ENCODE peak calls at places on chromosomes 2 and 18, in eight cellular contexts. K is mammary epithelial cell, P is SJSA1, V is hepatocyte, C is heart right ventricle, E is OCI-LY7, U is K562, Z is breast epithelium. X is an unnamed sample. For H3K36me3 and H3K4me1, the result is how much of the 10 kb centered on the place peaks cover.

GRCh38 chr2:205665791-205666190 is 16.5 kb upstream of the NRP2 start:
- DNase-seq in K (no peak), P (no peak), V (no peak), C (no peak), E (no peak), U (no peak), Z (no peak), X (no peak)

GRCh38 chr2:220899492-220899891 is 672.6 kb downstream of the EPHA4 start:
- DNase-seq in K (no peak), P (no peak), V (no peak), C (no peak), E (no peak), U (no peak), Z (no peak), X (no peak)

GRCh38 chr2:95382686-95383634 is 19.5 kb upstream of the FAHD2A start:
- DNase-seq in K (no peak), P (peak), V (no peak), C (no peak), E (no peak), U (no peak), Z (no peak), X (no peak)

GRCh38 chr2:120844098-120844738 is 108.5 kb downstream of the GLI2 start:
- DNase-seq in K (peak), P (no peak), V (no peak), C (no peak), E (no peak), U (no peak), Z (no peak), X (no peak)

GRCh38 chr2:132974477-132975050 is 304.6 kb upstream of the LYPD1 start:
- DNase-seq in K (no peak), P (no peak), V (no peak), C (no peak), E (no peak), U (no peak), Z (no peak), X (no peak)

GRCh38 chr2:226478121-226478809 is 321.4 kb downstream of the IRS1 start:
- DNase-seq in K (peak), P (peak), V (peak), C (no peak), E (no peak), U (no peak), Z (peak), X (peak)

GRCh38 chr2:70906439-70907018 is 29.2 kb upstream of the ATP6V1B1 start:
- DNase-seq in K (no peak), P (no peak), V (peak), C (no peak), E (no peak), U (no peak), Z (no peak), X (no peak)

GRCh38 chr2:148989882-148990493 is 48.5 kb upstream of the LYPD6B start:
- DNase-seq in K (peak), P (no peak), V (peak), C (no peak), E (peak), U (peak), Z (peak), X (peak)

GRCh38 chr2:14633031-14633430 is 514 bp downstream of the LRATD1 start:
- DNase-seq in K (peak), P (no peak), V (peak), C (no peak), E (no peak), U (no peak), Z (no peak), X (no peak)

GRCh38 chr2:88472811-88473210 is 20.3 kb upstream of the FOXI3 start:
- DNase-seq in K (no peak), P (no peak), V (no peak), C (no peak), E (no peak), U (no peak), Z (no peak), X (no peak)

GRCh38 chr2:173264603-173265366 is 89.9 kb upstream of the CDCA7 start:
- DNase-seq in K (no peak), P (no peak), V (no peak), C (no peak), E (peak), U (no peak), Z (no peak), X (no peak)

GRCh38 chr18:23684515-23685197 is 4.6 kb upstream of the LAMA3 start:
- DNase-seq in K (no peak), P (no peak), V (no peak), C (no peak), E (no peak), U (no peak), Z (no peak), X (no peak)

GRCh38 chr2:168528469-168528868 is 72.4 kb downstream of the CERS6 start:
- DNase-seq in K (no peak), P (no peak), V (no peak), C (no peak), E (no peak), U (no peak), Z (no peak), X (no peak)

GRCh38 chr2:1854747-1855146 is 110.4 kb upstream of the PXDN start:
- DNase-seq in K (peak), P (no peak), V (peak), C (no peak), E (no peak), U (peak), Z (no peak), X (no peak)

GRCh38 chr18:34956663-34957062 is 84.5 kb upstream of the MAPRE2 start:
- DNase-seq in K (no peak), P (no peak), V (no peak), C (no peak), E (no peak), U (no peak), Z (no peak), X (no peak)

GRCh38 chr18:44731160-44731865 is 50.6 kb downstream of the SETBP1 start:
- DNase-seq in K (no peak), P (no peak), V (no peak), C (no peak), E (peak), U (no peak), Z (no peak), X (no peak)

GRCh38 chr2:65366595-65367125 is 65.7 kb downstream of the SPRED2 start:
- DNase-seq in K (peak), P (peak), V (peak), C (no peak), E (peak), U (peak), Z (no peak), X (no peak)

GRCh38 chr18:3048121-3048520 is 35.2 kb upstream of the LPIN2 start:
- DNase-seq in K (no peak), P (no peak), V (no peak), C (no peak), E (no peak), U (no peak), Z (no peak), X (no peak)

GRCh38 chr2:189312211-189312610 is 129.1 kb upstream of the WDR75 start:
- DNase-seq in K (no peak), P (no peak), V (no peak), C (no peak), E (no peak), U (no peak), Z (no peak), X (no peak)

GRCh38 chr2:52269696-52270485 is 1238.0 kb upstream of the NRXN1 start:
- DNase-seq in K (peak), P (no peak), V (no peak), C (no peak), E (no peak), U (no peak), Z (no peak), X (no peak)

GRCh38 chr2:112579280-112579679 is 5.1 kb upstream of the CHCHD5 start:
- DNase-seq in K (peak), P (no peak), V (no peak), C (no peak), E (no peak), U (no peak), Z (no peak), X (no peak)

GRCh38 chr2:54986266-54986665 is 64.0 kb downstream of the RTN4 start:
- DNase-seq in K (no peak), P (no peak), V (no peak), C (no peak), E (no peak), U (no peak), Z (no peak), X (no peak)

GRCh38 chr2:18117592-18117991 is 239.1 kb downstream of the KCNS3 start:
- DNase-seq in K (peak), P (peak), V (peak), C (peak), E (peak), U (no peak), Z (no peak), X (no peak)

GRCh38 chr18:35203001-35203553 is 37.8 kb upstream of the ZNF397 start:
- DNase-seq in K (no peak), P (no peak), V (no peak), C (no peak), E (no peak), U (no peak), Z (no peak), X (no peak)

GRCh38 chr2:64915510-64915900 is 73.7 kb upstream of the SLC1A4 start:
- DNase-seq in K (no peak), P (no peak), V (no peak), C (no peak), E (peak), U (no peak), Z (no peak), X (no peak)

GRCh38 chr18:70289351-70290330 is 796 bp downstream of the SOCS6 start:
- DNase-seq in K (peak), P (no peak), V (peak), C (peak), E (no peak), U (peak), Z (no peak), X (no peak)

GRCh38 chr2:232885264-232885961 is 15.3 kb downstream of the SNORC start:
- DNase-seq in K (no peak), P (no peak), V (no peak), C (peak), E (no peak), U (no peak), Z (no peak), X (peak)

GRCh38 chr2:231017250-231017636 is 20.1 kb upstream of the C2orf72 start:
- DNase-seq in K (no peak), P (no peak), V (no peak), C (no peak), E (no peak), U (no peak), Z (no peak), X (no peak)

GRCh38 chr2:106030287-106031268 is 163.5 kb downstream of the UXS1 start:
- DNase-seq in K (no peak), P (no peak), V (peak), C (peak), E (no peak), U (no peak), Z (peak), X (no peak)

GRCh38 chr2:98396745-98397355 is 47.8 kb upstream of the INPP4A start:
- DNase-seq in K (no peak), P (no peak), V (no peak), C (no peak), E (no peak), U (no peak), Z (no peak), X (no peak)

GRCh38 chr2:72883356-72883962 is 3.7 kb upstream of the SPR start:
- DNase-seq in K (no peak), P (no peak), V (peak), C (peak), E (peak), U (no peak), Z (no peak), X (no peak)

GRCh38 chr2:54310314-54310713 is 54.3 kb upstream of the TSPYL6 start:
- DNase-seq in K (no peak), P (no peak), V (no peak), C (no peak), E (no peak), U (no peak), Z (no peak), X (no peak)

GRCh38 chr2:195709901-195710300 is 52.9 kb downstream of the SLC39A10 start:
- DNase-seq in K (no peak), P (no peak), V (no peak), C (no peak), E (no peak), U (no peak), Z (no peak), X (no peak)
- H3K36me3 ChIP-seq in K (under half), P (under half), V (under half), C (under half), E (under half), U (under half), Z (under half), X (under half)

GRCh38 chr2:154697422-154698237 is 865 bp upstream of the KCNJ3 start:
- DNase-seq in K (no peak), P (no peak), V (peak), C (peak), E (no peak), U (no peak), Z (no peak), X (no peak)

GRCh38 chr2:154693941-154694340 is 4.6 kb upstream of the KCNJ3 start:
- DNase-seq in K (no peak), P (no peak), V (no peak), C (peak), E (no peak), U (no peak), Z (no peak), X (no peak)

GRCh38 chr2:154696771-154697170 is 1.7 kb upstream of the KCNJ3 start:
- DNase-seq in K (no peak), P (no peak), V (no peak), C (no peak), E (no peak), U (no peak), Z (no peak), X (no peak)

GRCh38 chr2:154692927-154693326 is 5.6 kb upstream of the KCNJ3 start:
- DNase-seq in K (peak), P (no peak), V (peak), C (no peak), E (no peak), U (no peak), Z (no peak), X (no peak)

DNA sequence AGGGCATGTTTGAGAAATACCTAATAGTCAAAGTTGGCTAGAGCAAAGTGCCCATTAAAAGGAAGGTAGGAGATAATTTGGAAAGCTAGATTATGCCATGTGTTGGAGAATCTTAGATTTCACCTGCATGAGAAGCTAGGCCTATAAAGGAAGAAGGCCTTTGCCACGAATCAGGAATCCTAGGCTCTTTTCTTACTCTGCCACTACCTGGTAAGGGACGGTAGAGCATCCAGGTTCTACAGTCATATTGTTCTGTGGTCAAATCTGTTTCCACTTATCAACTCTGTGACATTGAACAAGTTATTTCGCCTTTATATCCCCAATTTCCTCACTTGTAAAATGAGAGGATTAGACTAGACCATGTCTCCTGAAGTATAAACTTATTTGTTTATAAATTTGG is 3.6 kb upstream of the KCNJ3 start:
- DNase-seq in K (no peak), P (no peak), V (no peak), C (no peak), E (no peak), U (no peak), Z (no peak), X (no peak)
- H3K4me1 ChIP-seq in K (under half), P (under half), V (under half), C (under half), E (under half), U (under half), Z (under half), X (under half)

DNA sequence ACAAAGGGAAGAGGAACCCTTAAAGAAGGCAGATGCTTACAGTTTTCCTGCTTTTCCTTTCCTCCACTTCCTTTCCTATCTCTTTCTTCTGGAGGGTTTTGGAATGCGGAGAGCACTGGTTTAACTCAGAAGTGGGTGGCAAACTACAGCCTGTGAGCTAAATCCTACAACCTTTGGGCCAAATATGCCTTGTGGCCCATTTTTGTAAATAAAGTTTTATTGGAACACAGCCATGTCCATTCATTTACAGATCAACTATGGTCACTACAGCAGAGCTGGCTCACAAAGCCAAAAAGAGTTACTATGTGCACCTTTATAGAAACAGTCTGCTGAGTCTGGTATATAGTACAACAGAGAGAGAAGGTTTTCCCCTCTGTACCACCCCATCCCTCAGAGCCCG is 69.1 kb downstream of the CCDC93 start:
- DNase-seq in K (no peak), P (no peak), V (no peak), C (no peak), E (no peak), U (no peak), Z (no peak), X (no peak)
- H3K36me3 ChIP-seq in K (under half), P (half or more), V (under half), C (half or more), E (half or more), U (half or more), Z (under half), X (half or more)

DNA sequence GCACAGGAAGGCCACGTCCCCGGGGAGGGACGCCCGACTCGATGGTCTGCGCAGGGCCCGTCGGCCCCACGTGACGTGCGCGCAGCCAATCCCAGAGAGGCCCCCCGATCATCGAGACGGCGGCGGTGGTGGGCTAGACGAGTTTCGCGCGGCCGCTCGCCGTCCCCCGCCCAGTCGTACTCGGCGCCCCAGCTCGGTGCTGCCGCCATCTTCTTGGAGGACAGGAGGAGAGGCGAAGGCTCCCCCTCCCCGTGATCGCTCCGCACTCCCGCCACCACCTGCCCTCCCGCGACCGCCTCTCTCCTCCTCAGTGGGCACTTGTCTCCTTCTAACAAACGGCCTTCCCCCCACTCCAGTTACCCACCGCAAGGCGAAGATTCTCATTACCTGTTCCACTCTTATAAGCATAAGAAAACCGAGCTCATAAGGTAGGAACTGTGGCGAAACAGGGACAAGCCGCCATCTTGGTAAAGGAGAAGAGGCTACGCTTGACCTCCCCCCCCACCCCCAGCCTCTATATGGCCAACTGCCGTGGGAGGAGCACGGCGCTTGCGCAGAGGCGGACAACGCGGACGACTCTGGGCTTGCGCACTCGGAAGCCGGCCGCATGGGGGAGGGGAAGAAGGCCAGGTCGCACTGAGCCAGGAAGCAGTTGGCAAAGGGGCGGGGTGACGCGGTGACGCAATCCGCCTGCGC is at the start of gene HDLBP:
- DNase-seq in K (peak), P (peak), V (peak), C (peak), E (peak), U (peak), Z (peak), X (peak)
- H3K4me1 ChIP-seq in K (under half), P (under half), V (under half), C (half or more), E (half or more), U (under half), Z (under half), X (under half)

DNA sequence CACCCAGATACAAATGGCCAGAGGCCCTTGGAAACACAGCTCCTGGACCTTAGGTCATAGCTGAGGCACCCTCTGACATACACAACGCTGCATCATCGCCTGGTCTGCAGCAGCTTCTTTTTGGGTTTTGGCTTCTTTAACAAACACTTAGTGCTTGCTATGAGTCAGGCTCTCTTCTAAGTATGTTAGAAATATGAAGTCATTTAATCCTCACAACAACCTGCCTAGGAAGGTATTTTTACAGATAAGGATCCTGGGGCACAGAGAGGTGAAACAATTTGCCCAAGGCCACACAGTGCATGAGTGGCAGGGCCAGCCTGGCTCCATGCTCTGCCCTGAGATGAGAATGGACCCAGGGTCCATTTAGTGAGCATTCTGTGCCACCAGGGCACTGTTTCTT is 96.6 kb downstream of the TMEM17 start:
- DNase-seq in K (peak), P (no peak), V (no peak), C (no peak), E (no peak), U (no peak), Z (no peak), X (no peak)
- H3K36me3 ChIP-seq in K (under half), P (under half), V (under half), C (under half), E (under half), U (under half), Z (under half), X (under half)

DNA sequence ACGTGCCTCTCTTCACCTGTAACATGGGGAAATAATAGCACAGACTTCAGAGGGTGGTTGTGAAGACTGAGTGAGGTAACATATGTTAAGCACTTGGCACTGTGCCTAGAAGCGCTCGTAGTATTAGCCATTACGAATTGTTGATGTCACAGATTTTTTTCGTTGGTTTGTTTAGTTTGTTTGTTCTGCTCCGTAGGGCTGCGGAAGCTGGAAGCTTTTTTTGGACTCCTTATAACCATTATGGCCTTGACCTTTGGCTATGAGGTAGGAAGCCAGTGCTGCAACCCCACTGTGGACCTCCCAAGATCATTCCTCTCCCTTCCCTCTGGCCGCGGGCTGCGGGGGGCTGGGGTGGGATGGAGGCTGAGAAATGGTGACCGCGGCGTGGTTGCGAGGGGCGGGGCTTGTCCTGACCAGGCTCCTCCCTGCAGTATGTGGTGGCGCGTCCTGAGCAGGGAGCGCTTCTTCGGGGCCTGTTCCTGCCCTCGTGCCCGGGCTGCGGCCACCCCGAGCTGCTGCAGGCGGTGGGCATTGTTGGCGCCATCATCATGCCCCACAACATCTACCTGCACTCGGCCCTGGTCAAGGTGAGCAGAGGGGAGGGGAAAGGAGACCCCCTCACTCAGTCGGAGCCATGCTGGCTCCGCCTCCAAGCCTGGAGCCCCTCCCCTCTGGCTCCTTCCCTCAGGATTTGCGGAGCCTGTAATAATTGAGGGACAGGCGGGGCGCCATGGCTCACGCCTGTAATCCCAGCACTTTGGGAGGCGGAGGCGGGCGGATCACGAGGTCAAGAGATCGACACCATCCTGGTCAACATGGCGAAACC is 5.5 kb downstream of the SLC11A1 start:
- DNase-seq in K (no peak), P (no peak), V (peak), C (peak), E (no peak), U (no peak), Z (no peak), X (no peak)
- H3K4me1 ChIP-seq in K (under half), P (under half), V (under half), C (half or more), E (under half), U (under half), Z (under half), X (under half)